ENCODE peak calls at places on chromosomes 6 and 20, in seven cellular contexts. One of them, this sample, is unnamed.

GRCh38 chr20:54713727-54714126 is 238.3 kb downstream of the DOK5 start:
- DNase-seq in HepG2: no peak
- DNase-seq in caudate nucleus: no peak
- DNase-seq in prostate gland: no peak
- DNase-seq in brain microvascular endothelial cell: no peak
- DNase-seq in dorsolateral prefrontal cortex: no peak
- DNase-seq in GM23248: no peak
- DNase-seq in this sample: no peak

GRCh38 chr6:97306946-97307345 is 23.9 kb upstream of the MMS22L start:
- DNase-seq in caudate nucleus: no peak
- DNase-seq in HepG2: no peak
- DNase-seq in prostate gland: no peak
- DNase-seq in GM23248: no peak
- DNase-seq in dorsolateral prefrontal cortex: no peak
- DNase-seq in brain microvascular endothelial cell: no peak
- DNase-seq in this sample: no peak

GRCh38 chr20:62254021-62254724 is 15.9 kb downstream of the OSBPL2 start:
- DNase-seq in dorsolateral prefrontal cortex: no peak
- DNase-seq in GM23248: no peak
- DNase-seq in HepG2: no peak
- DNase-seq in prostate gland: no peak
- DNase-seq in brain microvascular endothelial cell: no peak
- DNase-seq in caudate nucleus: no peak
- DNase-seq in this sample: no peak

GRCh38 chr6:41467106-41467505 is 79.1 kb upstream of the FOXP4 start:
- DNase-seq in prostate gland: no peak
- DNase-seq in HepG2: no peak
- DNase-seq in brain microvascular endothelial cell: no peak
- DNase-seq in dorsolateral prefrontal cortex: no peak
- DNase-seq in caudate nucleus: no peak
- DNase-seq in GM23248: no peak
- DNase-seq in this sample: no peak

GRCh38 chr6:130625825-130626500 is 201.2 kb upstream of the SMLR1 start:
- DNase-seq in prostate gland: no peak
- DNase-seq in caudate nucleus: no peak
- DNase-seq in GM23248: peak
- DNase-seq in brain microvascular endothelial cell: peak
- DNase-seq in HepG2: no peak
- DNase-seq in dorsolateral prefrontal cortex: no peak
- DNase-seq in this sample: no peak

GRCh38 chr20:63498950-63499332 is at the start of gene EEF1A2:
- DNase-seq in HepG2: no peak
- DNase-seq in caudate nucleus: peak
- DNase-seq in brain microvascular endothelial cell: no peak
- DNase-seq in GM23248: peak
- DNase-seq in dorsolateral prefrontal cortex: peak
- DNase-seq in prostate gland: no peak
- DNase-seq in this sample: no peak

GRCh38 chr6:118372413-118372812 is 175.7 kb upstream of the PLN start:
- DNase-seq in HepG2: no peak
- DNase-seq in caudate nucleus: no peak
- DNase-seq in GM23248: peak
- DNase-seq in brain microvascular endothelial cell: peak
- DNase-seq in dorsolateral prefrontal cortex: no peak
- DNase-seq in prostate gland: no peak
- DNase-seq in this sample: no peak

GRCh38 chr6:158856261-158856660 is 37.1 kb upstream of the EZR start:
- DNase-seq in HepG2: no peak
- DNase-seq in brain microvascular endothelial cell: no peak
- DNase-seq in GM23248: no peak
- DNase-seq in dorsolateral prefrontal cortex: no peak
- DNase-seq in caudate nucleus: no peak
- DNase-seq in prostate gland: no peak
- DNase-seq in this sample: no peak

GRCh38 chr20:40673442-40673841 is 15.6 kb downstream of the MAFB start:
- DNase-seq in dorsolateral prefrontal cortex: no peak
- DNase-seq in GM23248: no peak
- DNase-seq in prostate gland: peak
- DNase-seq in caudate nucleus: no peak
- DNase-seq in brain microvascular endothelial cell: no peak
- DNase-seq in HepG2: no peak
- DNase-seq in this sample: peak

GRCh38 chr20:32839227-32839981 is 19.3 kb upstream of the EFCAB8 start:
- DNase-seq in prostate gland: no peak
- DNase-seq in HepG2: no peak
- DNase-seq in caudate nucleus: no peak
- DNase-seq in brain microvascular endothelial cell: no peak
- DNase-seq in dorsolateral prefrontal cortex: no peak
- DNase-seq in GM23248: no peak
- DNase-seq in this sample: no peak

GRCh38 chr20:45510242-45510862 is 5.1 kb downstream of the SPINT3 start:
- DNase-seq in dorsolateral prefrontal cortex: no peak
- DNase-seq in GM23248: no peak
- DNase-seq in prostate gland: no peak
- DNase-seq in HepG2: no peak
- DNase-seq in caudate nucleus: no peak
- DNase-seq in brain microvascular endothelial cell: no peak
- DNase-seq in this sample: peak

GRCh38 chr20:45518282-45518681 is 2.9 kb upstream of the SPINT3 start:
- DNase-seq in HepG2: no peak
- DNase-seq in dorsolateral prefrontal cortex: no peak
- DNase-seq in brain microvascular endothelial cell: no peak
- DNase-seq in prostate gland: peak
- DNase-seq in GM23248: peak
- DNase-seq in caudate nucleus: no peak
- DNase-seq in this sample: peak

GRCh38 chr20:45515147-45515913 is at the start of gene SPINT3:
- DNase-seq in dorsolateral prefrontal cortex: no peak
- DNase-seq in GM23248: no peak
- DNase-seq in brain microvascular endothelial cell: no peak
- DNase-seq in prostate gland: peak
- DNase-seq in HepG2: no peak
- DNase-seq in caudate nucleus: no peak
- DNase-seq in this sample: no peak
- H3K27ac ChIP-seq in dorsolateral prefrontal cortex: no peak
- H3K27ac ChIP-seq in GM23248: no peak
- H3K27ac ChIP-seq in brain microvascular endothelial cell: no peak
- H3K27ac ChIP-seq in prostate gland: no peak
- H3K27ac ChIP-seq in HepG2: no peak
- H3K27ac ChIP-seq in caudate nucleus: no peak
- H3K27ac ChIP-seq in this sample: no peak

GRCh38 chr20:50514750-50515149 is 4.6 kb downstream of the PTPN1 start:
- DNase-seq in HepG2: no peak
- DNase-seq in GM23248: no peak
- DNase-seq in brain microvascular endothelial cell: no peak
- DNase-seq in prostate gland: no peak
- DNase-seq in dorsolateral prefrontal cortex: no peak
- DNase-seq in caudate nucleus: no peak
- DNase-seq in this sample: no peak

GRCh38 chr20:50516935-50517816 is 7.0 kb downstream of the PTPN1 start:
- DNase-seq in caudate nucleus: no peak
- DNase-seq in HepG2: no peak
- DNase-seq in dorsolateral prefrontal cortex: no peak
- DNase-seq in prostate gland: no peak
- DNase-seq in brain microvascular endothelial cell: no peak
- DNase-seq in GM23248: no peak
- DNase-seq in this sample: no peak

GRCh38 chr20:50517817-50518154 is 7.6 kb downstream of the PTPN1 start:
- DNase-seq in GM23248: no peak
- DNase-seq in dorsolateral prefrontal cortex: no peak
- DNase-seq in caudate nucleus: no peak
- DNase-seq in HepG2: no peak
- DNase-seq in prostate gland: no peak
- DNase-seq in brain microvascular endothelial cell: no peak
- DNase-seq in this sample: no peak

GRCh38 chr20:50515471-50516106 is 5.4 kb downstream of the PTPN1 start:
- DNase-seq in GM23248: peak
- DNase-seq in brain microvascular endothelial cell: no peak
- DNase-seq in HepG2: no peak
- DNase-seq in dorsolateral prefrontal cortex: no peak
- DNase-seq in prostate gland: no peak
- DNase-seq in caudate nucleus: no peak
- DNase-seq in this sample: no peak

DNA sequence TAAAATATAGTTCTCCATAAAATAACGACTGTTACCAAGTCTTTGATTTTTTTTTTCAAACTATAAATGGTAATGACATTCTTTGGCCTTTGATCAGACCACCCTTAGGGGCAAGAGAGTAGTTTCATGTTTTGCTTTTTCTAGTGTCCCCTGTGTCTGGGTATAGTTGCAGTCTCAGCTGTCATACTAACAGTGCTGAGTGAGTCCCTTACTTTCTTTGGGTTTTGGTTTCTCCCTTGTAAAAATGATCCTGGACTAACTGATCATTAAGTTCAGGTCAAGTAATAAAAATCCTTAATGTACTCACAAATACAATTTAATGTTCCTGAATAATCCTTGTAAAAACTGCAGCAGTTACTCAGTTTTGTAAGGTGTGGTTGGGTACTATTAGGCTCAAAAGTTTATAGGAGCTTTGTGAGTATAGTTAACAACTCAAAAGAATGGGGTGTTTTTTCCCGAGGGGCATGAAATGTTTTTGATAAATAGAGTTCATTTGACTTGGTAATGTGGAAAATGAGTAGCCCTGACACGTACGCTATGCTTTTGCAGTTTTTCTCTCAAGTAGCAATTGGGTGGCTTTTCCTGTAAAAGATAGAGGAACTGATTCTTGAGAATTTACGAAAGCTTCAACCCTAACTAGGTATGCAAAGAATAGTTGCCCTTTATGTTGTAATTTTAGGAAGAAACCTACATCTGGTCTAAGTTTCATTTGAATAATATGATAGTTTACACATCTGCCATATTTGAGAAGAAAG is 6.2 kb downstream of the PTPN1 start:
- DNase-seq in brain microvascular endothelial cell: no peak
- DNase-seq in HepG2: no peak
- DNase-seq in GM23248: no peak
- DNase-seq in dorsolateral prefrontal cortex: no peak
- DNase-seq in caudate nucleus: no peak
- DNase-seq in prostate gland: no peak
- DNase-seq in this sample: no peak
- H3K27ac ChIP-seq in brain microvascular endothelial cell: no peak
- H3K27ac ChIP-seq in HepG2: no peak
- H3K27ac ChIP-seq in GM23248: peak
- H3K27ac ChIP-seq in dorsolateral prefrontal cortex: peak
- H3K27ac ChIP-seq in caudate nucleus: no peak
- H3K27ac ChIP-seq in prostate gland: peak
- H3K27ac ChIP-seq in this sample: peak

GRCh38 chr20:1435337-1435699 is 31.3 kb downstream of the NSFL1C start:
- DNase-seq in dorsolateral prefrontal cortex: no peak
- DNase-seq in HepG2: no peak
- DNase-seq in prostate gland: no peak
- DNase-seq in GM23248: no peak
- DNase-seq in brain microvascular endothelial cell: no peak
- DNase-seq in caudate nucleus: no peak
- DNase-seq in this sample: no peak

GRCh38 chr20:1437222-1437904 is 29.3 kb downstream of the NSFL1C start:
- DNase-seq in GM23248: peak
- DNase-seq in prostate gland: peak
- DNase-seq in brain microvascular endothelial cell: peak
- DNase-seq in caudate nucleus: peak
- DNase-seq in HepG2: peak
- DNase-seq in dorsolateral prefrontal cortex: peak
- DNase-seq in this sample: peak

GRCh38 chr20:1438361-1438760 is 28.3 kb downstream of the NSFL1C start:
- DNase-seq in caudate nucleus: no peak
- DNase-seq in GM23248: no peak
- DNase-seq in brain microvascular endothelial cell: no peak
- DNase-seq in HepG2: no peak
- DNase-seq in dorsolateral prefrontal cortex: no peak
- DNase-seq in prostate gland: no peak
- DNase-seq in this sample: no peak

GRCh38 chr20:1431158-1431557 is 35.5 kb downstream of the NSFL1C start:
- DNase-seq in dorsolateral prefrontal cortex: no peak
- DNase-seq in brain microvascular endothelial cell: no peak
- DNase-seq in GM23248: no peak
- DNase-seq in HepG2: no peak
- DNase-seq in prostate gland: no peak
- DNase-seq in caudate nucleus: no peak
- DNase-seq in this sample: no peak

GRCh38 chr20:1434571-1435336 is 31.9 kb downstream of the NSFL1C start:
- DNase-seq in HepG2: no peak
- DNase-seq in caudate nucleus: no peak
- DNase-seq in GM23248: peak
- DNase-seq in prostate gland: no peak
- DNase-seq in dorsolateral prefrontal cortex: no peak
- DNase-seq in brain microvascular endothelial cell: peak
- DNase-seq in this sample: peak
- H3K27ac ChIP-seq in HepG2: no peak
- H3K27ac ChIP-seq in caudate nucleus: no peak
- H3K27ac ChIP-seq in GM23248: peak
- H3K27ac ChIP-seq in prostate gland: no peak
- H3K27ac ChIP-seq in dorsolateral prefrontal cortex: no peak
- H3K27ac ChIP-seq in brain microvascular endothelial cell: no peak
- H3K27ac ChIP-seq in this sample: no peak

GRCh38 chr6:163461696-163462095 is 47.2 kb downstream of the QKI start:
- DNase-seq in prostate gland: no peak
- DNase-seq in dorsolateral prefrontal cortex: no peak
- DNase-seq in HepG2: no peak
- DNase-seq in GM23248: no peak
- DNase-seq in brain microvascular endothelial cell: no peak
- DNase-seq in caudate nucleus: no peak
- DNase-seq in this sample: no peak

GRCh38 chr6:163457637-163458561 is 43.4 kb downstream of the QKI start:
- DNase-seq in brain microvascular endothelial cell: peak
- DNase-seq in HepG2: peak
- DNase-seq in dorsolateral prefrontal cortex: no peak
- DNase-seq in caudate nucleus: no peak
- DNase-seq in GM23248: peak
- DNase-seq in prostate gland: no peak
- DNase-seq in this sample: peak

GRCh38 chr6:163460307-163460782 is 45.8 kb downstream of the QKI start:
- DNase-seq in brain microvascular endothelial cell: peak
- DNase-seq in HepG2: no peak
- DNase-seq in prostate gland: no peak
- DNase-seq in GM23248: peak
- DNase-seq in caudate nucleus: no peak
- DNase-seq in dorsolateral prefrontal cortex: no peak
- DNase-seq in this sample: no peak

GRCh38 chr6:163459007-163459406 is 44.5 kb downstream of the QKI start:
- DNase-seq in brain microvascular endothelial cell: no peak
- DNase-seq in HepG2: no peak
- DNase-seq in prostate gland: no peak
- DNase-seq in caudate nucleus: no peak
- DNase-seq in GM23248: no peak
- DNase-seq in dorsolateral prefrontal cortex: no peak
- DNase-seq in this sample: no peak

GRCh38 chr6:163459536-163459935 is 45.0 kb downstream of the QKI start:
- DNase-seq in prostate gland: no peak
- DNase-seq in brain microvascular endothelial cell: no peak
- DNase-seq in dorsolateral prefrontal cortex: no peak
- DNase-seq in GM23248: no peak
- DNase-seq in HepG2: no peak
- DNase-seq in caudate nucleus: no peak
- DNase-seq in this sample: no peak
- H3K27ac ChIP-seq in prostate gland: no peak
- H3K27ac ChIP-seq in brain microvascular endothelial cell: peak
- H3K27ac ChIP-seq in dorsolateral prefrontal cortex: peak
- H3K27ac ChIP-seq in GM23248: peak
- H3K27ac ChIP-seq in HepG2: no peak
- H3K27ac ChIP-seq in caudate nucleus: no peak
- H3K27ac ChIP-seq in this sample: no peak

This sample was measured in foreskin keratinocyte.